ENCODE peak calls at places on chromosome 9, in ten cellular contexts. One of them, this sample, is unnamed.

GRCh38 chr9:116479145-116479544 is 208.0 kb upstream of the TRIM32 start:
- DNase-seq in DMS79 treated with DMSO at 0.1 percent for 48 hours: no peak
- DNase-seq in stimulated activated CD4-positive, alpha-beta T cell treated with anti-CD3 and anti-CD28 coated beads, Interleukin-4, amount 100 ng/mL, for 4 hours: no peak
- DNase-seq in M059J: no peak
- DNase-seq in iris pigment epithelial cell: no peak
- DNase-seq in colonic mucosa: no peak
- DNase-seq in NCI-H1048: no peak
- DNase-seq in substantia nigra: no peak
- DNase-seq in osteocyte: no peak
- DNase-seq in AG10803: peak
- DNase-seq in this sample: no peak

GRCh38 chr9:71941060-71941568 is 29.7 kb downstream of the C9orf85 start:
- DNase-seq in DMS79 treated with DMSO at 0.1 percent for 48 hours: no peak
- DNase-seq in stimulated activated CD4-positive, alpha-beta T cell treated with anti-CD3 and anti-CD28 coated beads, Interleukin-4, amount 100 ng/mL, for 4 hours: no peak
- DNase-seq in M059J: peak
- DNase-seq in iris pigment epithelial cell: peak
- DNase-seq in colonic mucosa: no peak
- DNase-seq in NCI-H1048: no peak
- DNase-seq in substantia nigra: no peak
- DNase-seq in osteocyte: no peak
- DNase-seq in AG10803: peak
- DNase-seq in this sample: no peak

GRCh38 chr9:7665874-7666273 is 133.7 kb downstream of the DMAC1 start:
- DNase-seq in DMS79 treated with DMSO at 0.1 percent for 48 hours: no peak
- DNase-seq in stimulated activated CD4-positive, alpha-beta T cell treated with anti-CD3 and anti-CD28 coated beads, Interleukin-4, amount 100 ng/mL, for 4 hours: no peak
- DNase-seq in M059J: no peak
- DNase-seq in iris pigment epithelial cell: no peak
- DNase-seq in colonic mucosa: no peak
- DNase-seq in NCI-H1048: no peak
- DNase-seq in substantia nigra: no peak
- DNase-seq in osteocyte: no peak
- DNase-seq in AG10803: no peak
- DNase-seq in this sample: no peak

GRCh38 chr9:137456061-137456863 is 2.9 kb downstream of the NSMF start:
- DNase-seq in DMS79 treated with DMSO at 0.1 percent for 48 hours: no peak
- DNase-seq in stimulated activated CD4-positive, alpha-beta T cell treated with anti-CD3 and anti-CD28 coated beads, Interleukin-4, amount 100 ng/mL, for 4 hours: no peak
- DNase-seq in M059J: no peak
- DNase-seq in iris pigment epithelial cell: peak
- DNase-seq in colonic mucosa: no peak
- DNase-seq in NCI-H1048: no peak
- DNase-seq in substantia nigra: no peak
- DNase-seq in osteocyte: no peak
- DNase-seq in AG10803: peak
- DNase-seq in this sample: no peak

GRCh38 chr9:129384887-129385614 is 207.0 kb upstream of the IER5L start:
- DNase-seq in DMS79 treated with DMSO at 0.1 percent for 48 hours: no peak
- DNase-seq in stimulated activated CD4-positive, alpha-beta T cell treated with anti-CD3 and anti-CD28 coated beads, Interleukin-4, amount 100 ng/mL, for 4 hours: no peak
- DNase-seq in M059J: no peak
- DNase-seq in iris pigment epithelial cell: no peak
- DNase-seq in colonic mucosa: no peak
- DNase-seq in NCI-H1048: no peak
- DNase-seq in substantia nigra: no peak
- DNase-seq in osteocyte: no peak
- DNase-seq in AG10803: no peak
- DNase-seq in this sample: no peak

GRCh38 chr9:131193051-131193450 is 67.7 kb downstream of the NUP214 start:
- DNase-seq in DMS79 treated with DMSO at 0.1 percent for 48 hours: no peak
- DNase-seq in stimulated activated CD4-positive, alpha-beta T cell treated with anti-CD3 and anti-CD28 coated beads, Interleukin-4, amount 100 ng/mL, for 4 hours: no peak
- DNase-seq in M059J: no peak
- DNase-seq in iris pigment epithelial cell: no peak
- DNase-seq in colonic mucosa: no peak
- DNase-seq in NCI-H1048: no peak
- DNase-seq in substantia nigra: no peak
- DNase-seq in osteocyte: no peak
- DNase-seq in AG10803: no peak
- DNase-seq in this sample: no peak

GRCh38 chr9:76603448-76603895 is 144.5 kb downstream of the GCNT1 start:
- DNase-seq in DMS79 treated with DMSO at 0.1 percent for 48 hours: no peak
- DNase-seq in stimulated activated CD4-positive, alpha-beta T cell treated with anti-CD3 and anti-CD28 coated beads, Interleukin-4, amount 100 ng/mL, for 4 hours: no peak
- DNase-seq in M059J: peak
- DNase-seq in iris pigment epithelial cell: peak
- DNase-seq in colonic mucosa: no peak
- DNase-seq in NCI-H1048: no peak
- DNase-seq in substantia nigra: no peak
- DNase-seq in osteocyte: peak
- DNase-seq in AG10803: peak
- DNase-seq in this sample: no peak

GRCh38 chr9:92426501-92426900 is 2.2 kb upstream of the OMD start:
- DNase-seq in DMS79 treated with DMSO at 0.1 percent for 48 hours: no peak
- DNase-seq in stimulated activated CD4-positive, alpha-beta T cell treated with anti-CD3 and anti-CD28 coated beads, Interleukin-4, amount 100 ng/mL, for 4 hours: no peak
- DNase-seq in M059J: no peak
- DNase-seq in iris pigment epithelial cell: no peak
- DNase-seq in colonic mucosa: no peak
- DNase-seq in NCI-H1048: no peak
- DNase-seq in substantia nigra: no peak
- DNase-seq in osteocyte: no peak
- DNase-seq in AG10803: no peak
- DNase-seq in this sample: no peak

GRCh38 chr9:83937861-83938455 is 16.7 kb upstream of the KIF27 start:
- DNase-seq in DMS79 treated with DMSO at 0.1 percent for 48 hours: peak
- DNase-seq in stimulated activated CD4-positive, alpha-beta T cell treated with anti-CD3 and anti-CD28 coated beads, Interleukin-4, amount 100 ng/mL, for 4 hours: peak
- DNase-seq in M059J: peak
- DNase-seq in iris pigment epithelial cell: peak
- DNase-seq in colonic mucosa: no peak
- DNase-seq in NCI-H1048: no peak
- DNase-seq in substantia nigra: no peak
- DNase-seq in osteocyte: peak
- DNase-seq in AG10803: peak
- DNase-seq in this sample: peak

GRCh38 chr9:114619205-114619758 is 8.2 kb downstream of the TMEM268 start:
- DNase-seq in DMS79 treated with DMSO at 0.1 percent for 48 hours: no peak
- DNase-seq in stimulated activated CD4-positive, alpha-beta T cell treated with anti-CD3 and anti-CD28 coated beads, Interleukin-4, amount 100 ng/mL, for 4 hours: no peak
- DNase-seq in M059J: no peak
- DNase-seq in iris pigment epithelial cell: no peak
- DNase-seq in colonic mucosa: no peak
- DNase-seq in NCI-H1048: no peak
- DNase-seq in substantia nigra: no peak
- DNase-seq in osteocyte: no peak
- DNase-seq in AG10803: no peak
- DNase-seq in this sample: no peak

GRCh38 chr9:113541019-113541900 is 77.7 kb downstream of the RGS3 start:
- DNase-seq in DMS79 treated with DMSO at 0.1 percent for 48 hours: no peak
- DNase-seq in stimulated activated CD4-positive, alpha-beta T cell treated with anti-CD3 and anti-CD28 coated beads, Interleukin-4, amount 100 ng/mL, for 4 hours: no peak
- DNase-seq in M059J: no peak
- DNase-seq in iris pigment epithelial cell: peak
- DNase-seq in colonic mucosa: peak
- DNase-seq in NCI-H1048: no peak
- DNase-seq in substantia nigra: peak
- DNase-seq in osteocyte: no peak
- DNase-seq in AG10803: peak
- DNase-seq in this sample: peak

GRCh38 chr9:37859043-37859442 is 44.9 kb downstream of the SLC25A51 start:
- DNase-seq in DMS79 treated with DMSO at 0.1 percent for 48 hours: no peak
- DNase-seq in stimulated activated CD4-positive, alpha-beta T cell treated with anti-CD3 and anti-CD28 coated beads, Interleukin-4, amount 100 ng/mL, for 4 hours: no peak
- DNase-seq in M059J: no peak
- DNase-seq in iris pigment epithelial cell: peak
- DNase-seq in colonic mucosa: no peak
- DNase-seq in NCI-H1048: no peak
- DNase-seq in substantia nigra: no peak
- DNase-seq in osteocyte: no peak
- DNase-seq in AG10803: peak
- DNase-seq in this sample: no peak

GRCh38 chr9:110152704-110153374 is 55.1 kb downstream of the C9orf152 start:
- DNase-seq in DMS79 treated with DMSO at 0.1 percent for 48 hours: peak
- DNase-seq in stimulated activated CD4-positive, alpha-beta T cell treated with anti-CD3 and anti-CD28 coated beads, Interleukin-4, amount 100 ng/mL, for 4 hours: no peak
- DNase-seq in M059J: peak
- DNase-seq in iris pigment epithelial cell: peak
- DNase-seq in colonic mucosa: peak
- DNase-seq in NCI-H1048: peak
- DNase-seq in substantia nigra: no peak
- DNase-seq in osteocyte: no peak
- DNase-seq in AG10803: peak
- DNase-seq in this sample: peak

GRCh38 chr9:132260846-132261245 is 93.9 kb downstream of the SETX start:
- DNase-seq in DMS79 treated with DMSO at 0.1 percent for 48 hours: peak
- DNase-seq in stimulated activated CD4-positive, alpha-beta T cell treated with anti-CD3 and anti-CD28 coated beads, Interleukin-4, amount 100 ng/mL, for 4 hours: no peak
- DNase-seq in M059J: no peak
- DNase-seq in iris pigment epithelial cell: no peak
- DNase-seq in colonic mucosa: no peak
- DNase-seq in NCI-H1048: no peak
- DNase-seq in substantia nigra: no peak
- DNase-seq in osteocyte: no peak
- DNase-seq in AG10803: no peak
- DNase-seq in this sample: no peak

GRCh38 chr9:86997158-86997557 is 49.9 kb upstream of the GAS1 start:
- DNase-seq in DMS79 treated with DMSO at 0.1 percent for 48 hours: no peak
- DNase-seq in stimulated activated CD4-positive, alpha-beta T cell treated with anti-CD3 and anti-CD28 coated beads, Interleukin-4, amount 100 ng/mL, for 4 hours: no peak
- DNase-seq in M059J: no peak
- DNase-seq in iris pigment epithelial cell: no peak
- DNase-seq in colonic mucosa: no peak
- DNase-seq in NCI-H1048: no peak
- DNase-seq in substantia nigra: no peak
- DNase-seq in osteocyte: no peak
- DNase-seq in AG10803: no peak
- DNase-seq in this sample: no peak

GRCh38 chr9:92740969-92741368 is 23.7 kb downstream of the BICD2 start:
- DNase-seq in DMS79 treated with DMSO at 0.1 percent for 48 hours: no peak
- DNase-seq in stimulated activated CD4-positive, alpha-beta T cell treated with anti-CD3 and anti-CD28 coated beads, Interleukin-4, amount 100 ng/mL, for 4 hours: no peak
- DNase-seq in M059J: no peak
- DNase-seq in iris pigment epithelial cell: no peak
- DNase-seq in colonic mucosa: no peak
- DNase-seq in NCI-H1048: no peak
- DNase-seq in substantia nigra: no peak
- DNase-seq in osteocyte: no peak
- DNase-seq in AG10803: no peak
- DNase-seq in this sample: no peak

GRCh38 chr9:77816641-77817341 is 168.7 kb upstream of the GNA14 start:
- DNase-seq in DMS79 treated with DMSO at 0.1 percent for 48 hours: no peak
- DNase-seq in stimulated activated CD4-positive, alpha-beta T cell treated with anti-CD3 and anti-CD28 coated beads, Interleukin-4, amount 100 ng/mL, for 4 hours: no peak
- DNase-seq in M059J: peak
- DNase-seq in iris pigment epithelial cell: peak
- DNase-seq in colonic mucosa: no peak
- DNase-seq in NCI-H1048: no peak
- DNase-seq in substantia nigra: no peak
- DNase-seq in osteocyte: no peak
- DNase-seq in AG10803: peak
- DNase-seq in this sample: no peak

This sample was measured in ELF-1.